ENCODE peak calls at places on chromosome 17, in eight cellular contexts. P is endothelial cell, O is choroid plexus epithelial cell, W is astrocyte of the spinal cord, T is foreskin fibroblast, D is right atrium auricular region, M is WTC11, E is epithelial cell of esophagus. Y is an unnamed sample.

GRCh38 chr17:44840936-44841335 is 6.7 kb upstream of the HIGD1B start:
- DNase-seq in P (no peak), O (no peak), W (no peak), T (no peak), D (no peak), M (no peak), E (no peak), Y (no peak)

GRCh38 chr17:72603346-72604242 is 482.8 kb downstream of the SOX9 start:
- DNase-seq in P (no peak), O (peak), W (peak), T (peak), D (no peak), M (no peak), E (no peak), Y (no peak)

GRCh38 chr17:79018045-79018695 is 5.8 kb upstream of the C1QTNF1 start:
- DNase-seq in P (no peak), O (no peak), W (no peak), T (no peak), D (no peak), M (no peak), E (peak), Y (no peak)

GRCh38 chr17:57595426-57595825 is 149.7 kb downstream of the CCDC182 start:
- DNase-seq in P (no peak), O (no peak), W (no peak), T (no peak), D (no peak), M (no peak), E (no peak), Y (no peak)

GRCh38 chr17:19258371-19258770 is 21.2 kb downstream of the EPN2 start:
- DNase-seq in P (no peak), O (no peak), W (no peak), T (no peak), D (no peak), M (no peak), E (no peak), Y (no peak)

GRCh38 chr17:76421054-76421427 is 31.9 kb downstream of the UBE2O start:
- DNase-seq in P (no peak), O (peak), W (no peak), T (peak), D (peak), M (no peak), E (no peak), Y (no peak)

GRCh38 chr17:17567631-17568030 is 23.9 kb downstream of the PEMT start:
- DNase-seq in P (no peak), O (peak), W (peak), T (peak), D (peak), M (no peak), E (no peak), Y (no peak)

GRCh38 chr17:50129303-50129945 is 536 bp downstream of the SAMD14 start:
- DNase-seq in P (peak), O (peak), W (peak), T (peak), D (no peak), M (no peak), E (peak), Y (peak)

GRCh38 chr17:12672944-12673343 is 7.3 kb downstream of the MYOCD start:
- DNase-seq in P (no peak), O (no peak), W (no peak), T (no peak), D (no peak), M (no peak), E (no peak), Y (no peak)

GRCh38 chr17:77944390-77945222 is 13.9 kb upstream of the TNRC6C start:
- DNase-seq in P (no peak), O (no peak), W (no peak), T (peak), D (no peak), M (no peak), E (no peak), Y (no peak)

GRCh38 chr17:51711581-51711980 is 446.9 kb downstream of the CA10 start:
- DNase-seq in P (no peak), O (no peak), W (no peak), T (no peak), D (no peak), M (peak), E (no peak), Y (no peak)

GRCh38 chr17:76145231-76146052 is 4.4 kb upstream of the FOXJ1 start:
- DNase-seq in P (no peak), O (no peak), W (no peak), T (no peak), D (no peak), M (peak), E (peak), Y (no peak)

GRCh38 chr17:56908061-56908542 is 5.7 kb downstream of the TRIM25 start:
- DNase-seq in P (no peak), O (no peak), W (no peak), T (no peak), D (no peak), M (no peak), E (peak), Y (no peak)

GRCh38 chr17:59287887-59288286 is 43.6 kb upstream of the YPEL2 start:
- DNase-seq in P (no peak), O (no peak), W (no peak), T (peak), D (no peak), M (no peak), E (no peak), Y (no peak)

GRCh38 chr17:46732754-46733398 is 85.6 kb downstream of the WNT3 start:
- DNase-seq in P (no peak), O (peak), W (peak), T (peak), D (no peak), M (peak), E (no peak), Y (no peak)

GRCh38 chr17:33233855-33234228 is 59.3 kb downstream of the ASIC2 start:
- DNase-seq in P (no peak), O (no peak), W (no peak), T (peak), D (peak), M (no peak), E (no peak), Y (no peak)

GRCh38 chr17:74552037-74552436 is 6.1 kb upstream of the CD300C start:
- DNase-seq in P (no peak), O (no peak), W (no peak), T (no peak), D (no peak), M (no peak), E (peak), Y (no peak)

GRCh38 chr17:66405836-66406679 is 103.6 kb downstream of the PRKCA start:
- DNase-seq in P (no peak), O (no peak), W (no peak), T (no peak), D (no peak), M (no peak), E (no peak), Y (no peak)

GRCh38 chr17:58084317-58084981 is 1.2 kb downstream of the DYNLL2 start:
- DNase-seq in P (peak), O (peak), W (no peak), T (peak), D (no peak), M (peak), E (peak), Y (no peak)

GRCh38 chr17:36609498-36609862 is 8.1 kb downstream of the MRM1 start:
- DNase-seq in P (no peak), O (no peak), W (no peak), T (no peak), D (no peak), M (peak), E (no peak), Y (no peak)

GRCh38 chr17:57565119-57565635 is 179.9 kb downstream of the CCDC182 start:
- DNase-seq in P (no peak), O (no peak), W (no peak), T (no peak), D (no peak), M (no peak), E (no peak), Y (no peak)

GRCh38 chr17:78535285-78536197 is 41.7 kb downstream of the DNAH17 start:
- DNase-seq in P (no peak), O (no peak), W (no peak), T (no peak), D (no peak), M (no peak), E (peak), Y (peak)

DNA sequence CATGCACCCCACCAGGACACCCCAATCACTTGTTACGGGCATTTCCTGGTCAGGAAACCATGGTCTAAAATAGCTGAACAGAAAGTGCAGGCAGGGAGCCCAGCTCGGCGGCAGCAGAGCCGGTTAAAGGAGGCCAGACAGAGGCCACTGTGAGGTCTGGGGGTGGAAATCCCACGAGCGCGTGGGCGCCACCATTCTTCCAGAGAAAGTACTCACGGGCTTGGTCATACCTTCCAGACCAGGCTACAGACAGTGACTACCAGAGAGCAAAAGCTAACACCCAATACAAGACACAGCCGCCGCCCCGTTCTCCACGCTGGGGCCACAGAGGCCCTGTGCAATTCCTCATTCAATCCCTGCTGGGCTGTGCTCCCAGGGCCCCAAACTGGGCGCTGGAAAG is 11.9 kb downstream of the CEP131 start:
- DNase-seq in P (no peak), O (peak), W (peak), T (no peak), D (no peak), M (peak), E (no peak), Y (no peak)
- TF ChIP-seq CTCF in P (no peak), O (peak), W (peak), T (no peak), D (no peak), M (no peak), E (no peak), Y (no peak)

DNA sequence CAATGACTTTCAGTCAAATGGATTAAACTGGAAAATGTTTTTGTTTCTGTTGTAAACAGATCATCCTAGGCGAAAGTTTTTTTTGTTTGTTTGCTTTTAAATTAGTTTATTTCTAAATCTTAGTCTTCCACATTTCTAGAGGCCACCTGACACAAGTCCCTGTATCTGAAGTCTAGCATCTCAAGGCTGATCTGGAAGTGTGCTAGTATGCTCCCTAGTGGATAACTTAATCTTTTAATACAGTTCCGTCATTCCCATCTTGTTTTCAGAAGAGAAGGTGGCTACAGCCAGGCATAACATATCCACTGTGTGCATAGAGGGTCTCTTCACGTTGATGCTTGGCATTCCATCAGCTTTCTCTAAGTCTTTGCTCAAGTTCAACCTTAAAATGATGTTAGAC is 7.6 kb downstream of the IFT20 start:
- DNase-seq in P (no peak), O (peak), W (peak), T (peak), D (no peak), M (no peak), E (no peak), Y (no peak)
- TF ChIP-seq CTCF in P (no peak), O (peak), W (peak), T (no peak), D (no peak), M (no peak), E (peak), Y (peak)

GRCh38 chr17:48068491-48068961 is 20.4 kb downstream of the NFE2L1 start:
- DNase-seq in P (peak), O (peak), W (peak), T (peak), D (no peak), M (peak), E (no peak), Y (no peak)
- TF ChIP-seq CTCF in P (peak), O (peak), W (peak), T (peak), D (no peak), M (no peak), E (peak), Y (peak)

GRCh38 chr17:8799001-8799850 is at the start of gene MFSD6L:
- DNase-seq in P (no peak), O (peak), W (no peak), T (no peak), D (no peak), M (peak), E (peak), Y (no peak)
- TF ChIP-seq CTCF in P (no peak), O (no peak), W (no peak), T (no peak), D (no peak), M (no peak), E (no peak), Y (no peak)

GRCh38 chr17:13888043-13888442 is 181.3 kb upstream of the COX10 start:
- DNase-seq in P (no peak), O (peak), W (no peak), T (peak), D (no peak), M (no peak), E (no peak), Y (no peak)
- TF ChIP-seq CTCF in P (no peak), O (no peak), W (no peak), T (no peak), D (no peak), M (no peak), E (no peak), Y (no peak)

DNA sequence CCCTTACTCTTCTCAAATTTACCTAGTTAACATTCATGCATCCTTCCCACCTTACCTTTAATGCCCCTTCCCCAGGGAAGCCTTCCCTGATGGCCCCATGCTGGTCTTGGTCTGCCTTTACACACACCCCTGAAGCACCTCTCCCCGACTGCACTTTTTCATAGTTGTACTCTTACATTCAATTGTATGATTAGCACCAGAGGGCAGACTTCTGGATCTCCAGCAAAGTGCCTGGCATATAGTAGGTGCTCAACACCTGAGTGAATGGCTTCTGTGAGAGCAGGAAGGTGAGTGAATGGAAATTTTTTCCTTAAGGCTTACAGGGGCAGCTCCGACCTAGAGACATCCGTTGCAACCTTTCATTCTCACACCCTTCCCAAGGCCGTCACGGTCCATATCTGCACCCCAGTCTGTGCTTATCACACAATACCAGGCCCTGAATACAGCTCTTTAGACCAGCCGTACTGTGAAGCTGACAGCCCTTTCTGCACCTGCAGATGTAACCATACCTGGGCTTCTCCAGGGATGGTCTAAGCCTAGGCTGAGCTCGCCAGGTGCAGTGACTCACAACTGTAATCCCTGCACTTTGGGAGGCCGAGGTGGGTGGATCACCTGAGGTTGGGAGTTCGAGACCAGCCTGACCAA is 4.4 kb downstream of the PGAP3 start:
- DNase-seq in P (no peak), O (no peak), W (no peak), T (no peak), D (no peak), M (no peak), E (no peak), Y (no peak)
- TF ChIP-seq CTCF in P (no peak), O (no peak), W (no peak), T (no peak), D (no peak), M (no peak), E (no peak), Y (no peak)

DNA sequence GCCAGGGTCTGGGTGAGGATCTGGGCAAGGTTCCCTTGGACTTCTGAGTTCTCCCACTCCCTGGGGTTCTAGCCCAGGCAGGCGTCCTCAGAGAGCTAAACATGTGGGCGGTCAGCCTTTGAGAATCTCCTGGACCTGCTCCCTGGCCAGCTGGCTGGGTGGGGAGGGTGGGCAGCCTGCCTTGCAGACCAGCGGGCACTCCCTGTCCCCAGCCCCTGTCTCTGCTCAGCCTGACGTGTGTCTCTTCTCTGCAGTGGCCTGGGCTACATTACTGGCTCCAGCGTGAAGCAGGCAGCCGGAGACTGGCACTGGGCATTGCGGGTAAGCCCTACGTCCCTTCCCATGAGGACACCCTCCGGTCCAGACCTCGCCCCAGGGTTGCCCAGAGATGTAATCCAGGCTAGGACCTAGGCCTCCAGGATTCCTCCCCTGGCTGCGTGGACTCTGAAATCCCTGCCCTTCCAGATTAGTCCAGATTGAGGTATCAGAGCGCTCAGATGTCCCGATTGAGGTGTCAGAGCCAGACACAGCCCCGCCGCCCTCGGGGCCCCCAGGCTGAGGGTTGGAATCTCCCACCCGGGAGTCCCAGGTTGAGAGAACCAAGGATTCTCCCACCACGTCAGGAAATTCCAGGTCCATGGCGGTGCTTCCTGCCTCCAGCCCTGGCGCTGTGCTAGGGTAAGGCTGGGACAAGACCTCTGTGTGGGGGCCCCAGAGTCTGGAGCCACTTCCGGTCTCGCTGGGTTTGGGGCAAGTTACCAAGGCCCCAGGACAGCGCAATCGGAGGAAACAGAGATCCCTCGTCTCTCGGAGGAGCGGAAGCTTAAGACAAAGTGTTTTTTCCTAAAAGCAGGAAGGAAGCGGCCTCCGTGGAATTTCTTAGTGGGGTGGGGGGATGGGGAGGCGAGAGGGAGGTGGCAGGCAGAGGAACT is 24.1 kb downstream of the MYBBP1A start:
- DNase-seq in P (peak), O (no peak), W (no peak), T (no peak), D (no peak), M (no peak), E (no peak), Y (no peak)
- TF ChIP-seq CTCF in P (no peak), O (no peak), W (no peak), T (no peak), D (no peak), M (no peak), E (no peak), Y (no peak)